ENCODE peak calls at places on chromosomes 5 and 9, in eight cellular contexts. Y is GM23248, H is OCI-LY7, N is HCT116, I is hepatocyte, K is neural progenitor cell, X is GM23338, E is PC-3. S is an unnamed sample. For H3K36me3, the result is how much of the 10 kb centered on the place peaks cover.

GRCh38 chr9:91405343-91406077 is 18.1 kb downstream of the NFIL3 start:
- DNase-seq in K (no peak), X (peak), I (no peak), Y (no peak), H (no peak), E (no peak), N (no peak), S (no peak)

GRCh38 chr5:161686881-161687280 is 1.4 kb downstream of the GABRA6 start:
- DNase-seq in K (no peak), E (no peak), Y (no peak), N (no peak), X (no peak), I (no peak), H (no peak), S (no peak)

GRCh38 chr5:95081500-95082355 is 203.2 kb downstream of the MCTP1 start:
- DNase-seq in K (peak), Y (peak), X (peak), H (no peak), E (peak), I (peak), N (no peak), S (no peak)

GRCh38 chr5:15008476-15008875 is 136.9 kb upstream of the ANKH start:
- DNase-seq in Y (peak), N (peak), K (no peak), H (no peak), X (peak), I (peak), E (peak), S (no peak)

GRCh38 chr5:160397492-160397891 is 2.4 kb downstream of the FAM200C start:
- DNase-seq in X (no peak), K (no peak), E (no peak), I (no peak), H (no peak), Y (no peak), N (no peak), S (no peak)

GRCh38 chr9:115127191-115127817 is 9.3 kb upstream of the TNC start:
- DNase-seq in K (no peak), E (peak), I (no peak), X (no peak), H (no peak), Y (no peak), N (no peak), S (no peak)

GRCh38 chr5:54701179-54701578 is 183.6 kb downstream of the SNX18 start:
- DNase-seq in H (no peak), K (no peak), X (peak), I (peak), N (peak), E (peak), Y (peak), S (no peak)

GRCh38 chr5:14870347-14871083 is 1.1 kb downstream of the ANKH start:
- DNase-seq in K (peak), E (peak), X (peak), I (no peak), Y (peak), N (no peak), H (peak), S (peak)

GRCh38 chr5:174532453-174533126 is 191.8 kb upstream of the MSX2 start:
- DNase-seq in N (peak), I (peak), X (peak), K (peak), E (peak), Y (peak), H (no peak), S (peak)

GRCh38 chr9:122822958-122823357 is 5.4 kb downstream of the PDCL start:
- DNase-seq in N (no peak), Y (no peak), K (no peak), H (no peak), I (no peak), E (no peak), X (no peak), S (no peak)

GRCh38 chr9:16341176-16341575 is 529.3 kb downstream of the BNC2 start:
- DNase-seq in Y (peak), X (no peak), I (no peak), E (peak), K (no peak), N (no peak), H (no peak), S (no peak)

GRCh38 chr5:174071484-174071883 is 26.0 kb downstream of the NSG2 start:
- DNase-seq in H (no peak), X (no peak), K (no peak), I (no peak), E (no peak), Y (no peak), N (no peak), S (no peak)

GRCh38 chr9:127967151-127967809 is 13.5 kb downstream of the EEIG1 start:
- DNase-seq in I (no peak), Y (no peak), E (no peak), H (no peak), X (no peak), N (no peak), K (no peak), S (no peak)

GRCh38 chr9:4662989-4663792 is 1.1 kb downstream of the PLPP6 start:
- DNase-seq in N (no peak), Y (peak), H (no peak), E (peak), I (peak), K (peak), X (peak), S (peak)

GRCh38 chr5:141343242-141343952 is at the start of gene PCDHGA3:
- DNase-seq in H (peak), X (peak), Y (peak), K (no peak), E (no peak), N (no peak), I (no peak), S (no peak)
- TF ChIP-seq EZH2phosphoT487 in H (no peak), X (no peak), Y (no peak), K (no peak), E (no peak), N (no peak), I (no peak), S (no peak)

DNA sequence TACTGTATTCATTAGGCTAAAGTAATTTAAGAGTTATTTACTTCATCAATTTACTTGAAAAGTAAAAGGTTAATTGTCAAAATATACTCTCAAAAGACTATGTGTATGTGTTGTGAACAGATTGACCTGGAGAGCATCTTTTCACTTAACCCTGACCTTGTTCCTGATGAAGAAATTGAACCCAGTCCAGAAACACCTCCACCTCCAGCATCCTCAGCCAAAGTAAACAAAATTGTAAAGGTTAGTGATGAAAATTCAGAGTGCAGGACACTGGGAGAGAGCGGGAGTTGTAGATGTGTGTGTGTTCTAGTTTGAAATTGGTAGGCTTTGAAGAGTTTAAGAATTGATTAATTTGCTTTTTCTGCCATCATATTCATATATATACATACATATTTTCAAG is 41.9 kb downstream of the KIF2A start:
- DNase-seq in N (no peak), K (no peak), I (no peak), Y (no peak), X (no peak), E (no peak), H (no peak), S (no peak)
- H3K36me3 ChIP-seq in N (under half), K (under half), I (under half), Y (under half), X (under half), E (under half), H (half or more), S (under half)

GRCh38 chr5:2052687-2053086 is 170.0 kb upstream of the IRX4 start:
- DNase-seq in K (no peak), Y (no peak), H (no peak), E (no peak), X (peak), N (no peak), I (no peak), S (no peak)
- TF ChIP-seq EZH2phosphoT487 in K (no peak), Y (no peak), H (no peak), E (no peak), X (no peak), N (no peak), I (no peak), S (no peak)

GRCh38 chr5:96776606-96777005 is 31.1 kb downstream of the ERAP1 start:
- DNase-seq in Y (no peak), H (no peak), K (no peak), X (no peak), N (no peak), E (no peak), I (no peak), S (no peak)
- H3K36me3 ChIP-seq in Y (half or more), H (half or more), K (under half), X (under half), N (under half), E (under half), I (under half), S (half or more)

DNA sequence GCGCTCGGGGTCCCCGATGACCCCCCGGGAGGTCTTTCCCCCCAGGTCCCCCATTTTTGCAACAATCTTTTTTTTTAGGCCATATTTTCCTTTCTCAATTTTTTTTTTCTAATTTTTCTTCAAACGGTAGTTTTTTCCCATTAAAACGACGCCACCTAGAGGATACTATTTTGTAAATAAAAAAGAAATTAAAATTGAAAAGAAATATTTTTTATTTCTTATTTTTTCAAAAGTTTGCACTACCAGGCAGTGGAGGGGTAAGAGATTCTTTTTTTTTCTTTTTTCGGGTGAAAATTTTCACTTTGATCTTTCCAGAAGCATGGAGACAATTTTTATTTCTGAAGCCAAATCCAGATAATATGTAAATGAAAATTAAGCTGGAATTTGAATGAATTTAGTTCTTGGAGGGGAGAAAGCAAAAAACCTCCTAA is 712 bp downstream of the ZNF618 start:
- DNase-seq in Y (peak), X (peak), N (no peak), E (peak), I (peak), K (peak), H (peak), S (no peak)
- TF ChIP-seq EZH2phosphoT487 in Y (no peak), X (no peak), N (no peak), E (no peak), I (no peak), K (no peak), H (no peak), S (no peak)

GRCh38 chr9:131436386-131436785 is 42.5 kb downstream of the PRRC2B start:
- DNase-seq in H (no peak), E (no peak), K (peak), Y (no peak), X (peak), I (no peak), N (no peak), S (no peak)

GRCh38 chr9:131438190-131438589 is 44.3 kb downstream of the PRRC2B start:
- DNase-seq in N (no peak), E (no peak), K (no peak), H (no peak), X (no peak), I (no peak), Y (no peak), S (no peak)

GRCh38 chr9:131439224-131439623 is 45.3 kb downstream of the PRRC2B start:
- DNase-seq in K (no peak), Y (no peak), X (no peak), N (no peak), I (no peak), E (no peak), H (no peak), S (no peak)

GRCh38 chr9:131434673-131435072 is 40.8 kb downstream of the PRRC2B start:
- DNase-seq in H (no peak), N (no peak), K (no peak), Y (no peak), E (no peak), I (no peak), X (no peak), S (no peak)

DNA sequence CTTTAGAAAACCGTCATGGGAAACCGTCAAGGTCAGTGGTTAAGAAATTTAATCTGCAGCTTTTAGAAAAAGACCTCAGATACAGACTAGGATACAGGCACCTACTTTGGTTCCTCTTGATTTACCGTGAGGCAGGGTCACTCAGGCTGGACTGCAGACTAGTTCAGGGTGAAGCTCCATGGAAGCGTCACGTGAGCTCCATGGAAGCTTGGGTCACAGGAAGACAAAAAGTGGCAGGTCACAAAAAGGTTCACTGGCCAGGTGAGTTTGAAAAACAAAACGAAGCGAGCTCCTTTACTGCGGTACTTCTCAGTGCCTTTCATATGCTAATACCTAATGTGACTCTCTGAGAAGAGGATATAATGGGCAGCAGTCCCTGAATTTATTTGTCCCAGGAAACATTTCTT is 43.0 kb downstream of the PRRC2B start:
- DNase-seq in I (no peak), K (no peak), Y (no peak), E (no peak), N (no peak), H (no peak), X (peak), S (no peak)
- H3K36me3 ChIP-seq in I (under half), K (under half), Y (half or more), E (under half), N (half or more), H (half or more), X (half or more), S (half or more)

DNA sequence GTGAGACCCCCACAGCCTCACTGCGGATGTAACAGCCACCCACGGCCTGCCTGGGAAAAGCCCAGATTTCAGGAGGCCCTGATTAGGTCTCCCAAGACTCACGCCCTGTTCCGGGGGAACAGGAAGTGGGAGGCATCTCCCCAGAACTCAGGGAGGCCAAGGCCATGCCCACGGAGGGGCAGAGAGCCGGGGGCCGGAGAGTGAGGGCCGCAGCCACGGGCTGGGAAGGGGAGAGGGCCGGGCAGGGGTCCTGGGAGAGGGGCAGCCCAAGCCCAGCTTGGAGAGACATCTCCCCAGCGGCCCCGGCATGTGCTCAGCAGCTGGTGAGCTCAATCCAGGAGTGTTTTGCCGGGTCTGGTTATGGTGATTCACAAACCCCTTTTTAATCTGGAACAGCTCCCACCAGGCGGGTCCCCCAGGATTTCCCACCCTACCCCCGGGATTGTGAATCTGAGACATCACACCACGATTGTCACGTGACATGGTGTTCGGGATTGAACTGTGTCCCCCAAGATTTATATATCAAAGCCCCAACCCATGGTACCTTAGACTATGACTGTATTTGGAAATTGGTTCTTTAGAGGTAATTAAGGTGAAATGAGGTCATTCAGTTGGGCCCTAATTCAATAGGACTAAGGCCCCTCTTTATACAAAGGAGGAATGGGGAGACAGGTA is 26.6 kb downstream of the KCNT1 start:
- DNase-seq in E (no peak), I (no peak), N (no peak), Y (no peak), K (no peak), X (no peak), H (no peak), S (no peak)
- TF ChIP-seq EZH2phosphoT487 in E (no peak), I (no peak), N (no peak), Y (no peak), K (no peak), X (no peak), H (no peak), S (no peak)

DNA sequence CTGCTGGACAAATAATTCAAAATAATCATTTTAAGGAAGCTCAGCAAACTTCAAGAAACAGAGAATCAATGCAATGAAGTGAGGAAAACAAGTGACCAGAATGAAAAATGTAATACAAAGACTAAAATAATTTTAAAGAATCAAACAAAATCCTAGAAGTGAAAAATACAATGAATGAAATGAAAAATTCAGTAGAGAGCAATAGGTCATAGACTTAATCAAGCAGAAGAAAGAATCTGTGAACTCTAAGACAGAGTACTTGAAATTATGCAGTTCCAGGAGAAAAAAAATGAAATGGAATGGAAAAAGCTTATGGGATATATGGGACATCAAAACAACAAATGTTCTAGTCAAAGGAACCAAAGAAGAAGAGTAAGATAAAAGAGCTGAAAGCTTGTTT is 11.8 kb upstream of the ZDHHC21 start:
- DNase-seq in E (no peak), N (no peak), X (no peak), H (no peak), I (no peak), K (no peak), Y (no peak), S (no peak)
- H3K36me3 ChIP-seq in E (under half), N (under half), X (under half), H (under half), I (under half), K (under half), Y (under half), S (under half)

GRCh38 chr9:104780796-104781395 is 17.0 kb downstream of the NIPSNAP3B start:
- DNase-seq in Y (peak), I (no peak), E (peak), X (peak), H (peak), K (no peak), N (peak), S (no peak)
- TF ChIP-seq EZH2phosphoT487 in Y (no peak), I (no peak), E (no peak), X (no peak), H (no peak), K (no peak), N (no peak), S (no peak)

S was measured in SK-N-SH.